ENCODE peak calls at places on chromosomes 5 and 9, in five cellular contexts. F, X, Q, O and Z are unnamed samples.

GRCh38 chr5:114311943-114312342 is 49.9 kb upstream of the KCNN2 start:
- DNase-seq in F (peak), X (no peak), Q (peak), O (peak), Z (no peak)

GRCh38 chr9:71725590-71726338 is 42.5 kb downstream of the CEMIP2 start:
- DNase-seq in F (no peak), X (peak), Q (no peak), O (no peak), Z (no peak)

GRCh38 chr5:108727154-108727638 is 20.5 kb upstream of the FER start:
- DNase-seq in F (no peak), X (peak), Q (no peak), O (no peak), Z (no peak)

GRCh38 chr5:88829053-88829452 is 53.9 kb downstream of the MEF2C start:
- DNase-seq in F (no peak), X (no peak), Q (peak), O (no peak), Z (no peak)

GRCh38 chr9:106960238-106960637 is 97.3 kb downstream of the ZNF462 start:
- DNase-seq in F (no peak), X (no peak), Q (no peak), O (no peak), Z (no peak)

GRCh38 chr5:140143521-140144258 is 18.0 kb downstream of the IGIP start:
- DNase-seq in F (no peak), X (no peak), Q (no peak), O (no peak), Z (no peak)

GRCh38 chr5:134026521-134027202 is 21.9 kb upstream of the VDAC1 start:
- DNase-seq in F (peak), X (peak), Q (peak), O (peak), Z (no peak)

GRCh38 chr5:68368686-68369359 is 153.3 kb downstream of the PIK3R1 start:
- DNase-seq in F (no peak), X (peak), Q (no peak), O (no peak), Z (no peak)

GRCh38 chr5:58366461-58366860 is 93.4 kb downstream of the PLK2 start:
- DNase-seq in F (no peak), X (peak), Q (no peak), O (no peak), Z (no peak)

GRCh38 chr9:72386186-72386585 is 21.2 kb upstream of the ZFAND5 start:
- DNase-seq in F (no peak), X (no peak), Q (no peak), O (no peak), Z (no peak)

GRCh38 chr9:126752881-126753670 is 51.8 kb upstream of the ZBTB43 start:
- DNase-seq in F (no peak), X (no peak), Q (no peak), O (no peak), Z (no peak)

GRCh38 chr5:43179836-43180235 is 12.2 kb upstream of the NIM1K start:
- DNase-seq in F (no peak), X (no peak), Q (no peak), O (no peak), Z (no peak)

GRCh38 chr9:9746826-9747225 is 866.0 kb downstream of the PTPRD start:
- DNase-seq in F (no peak), X (no peak), Q (no peak), O (no peak), Z (no peak)

GRCh38 chr5:134547579-134547978 is 22.1 kb downstream of the JADE2 start:
- DNase-seq in F (no peak), X (peak), Q (no peak), O (no peak), Z (peak)

GRCh38 chr9:113463418-113464285 is at the start of gene RGS3:
- DNase-seq in F (peak), X (no peak), Q (peak), O (peak), Z (peak)

GRCh38 chr5:42951169-42951846 is 88.8 kb downstream of the ANXA2R start:
- DNase-seq in F (no peak), X (peak), Q (no peak), O (no peak), Z (peak)

GRCh38 chr5:57834829-57835554 is 352.4 kb upstream of the ACTBL2 start:
- DNase-seq in F (peak), X (peak), Q (peak), O (no peak), Z (no peak)

GRCh38 chr5:54217826-54218503 is 92.4 kb downstream of the ARL15 start:
- DNase-seq in F (no peak), X (peak), Q (peak), O (no peak), Z (no peak)

GRCh38 chr5:158876263-158876942 is 223.3 kb downstream of the EBF1 start:
- DNase-seq in F (no peak), X (no peak), Q (no peak), O (no peak), Z (no peak)

GRCh38 chr5:158874343-158874742 is 225.4 kb downstream of the EBF1 start:
- DNase-seq in F (no peak), X (no peak), Q (no peak), O (no peak), Z (no peak)

GRCh38 chr5:158874814-158875213 is 224.9 kb downstream of the EBF1 start:
- DNase-seq in F (no peak), X (no peak), Q (no peak), O (no peak), Z (no peak)

GRCh38 chr5:158877124-158877581 is 222.6 kb downstream of the EBF1 start:
- DNase-seq in F (no peak), X (no peak), Q (no peak), O (no peak), Z (no peak)

GRCh38 chr5:158875272-158875679 is 224.4 kb downstream of the EBF1 start:
- DNase-seq in F (no peak), X (peak), Q (no peak), O (no peak), Z (no peak)
- H3K9ac ChIP-seq in F (no peak), X (no peak), Q (no peak), O (no peak), Z (no peak)

GRCh38 chr5:177490992-177491391 is 6.4 kb downstream of the PDLIM7 start:
- DNase-seq in F (no peak), X (no peak), Q (no peak), O (no peak), Z (peak)

GRCh38 chr5:177491983-177492746 is 5.2 kb downstream of the PDLIM7 start:
- DNase-seq in F (no peak), X (no peak), Q (no peak), O (no peak), Z (peak)

GRCh38 chr5:177491429-177491945 is 5.9 kb downstream of the PDLIM7 start:
- DNase-seq in F (peak), X (no peak), Q (peak), O (no peak), Z (peak)

GRCh38 chr5:177489119-177489716 is 8.2 kb downstream of the PDLIM7 start:
- DNase-seq in F (peak), X (no peak), Q (no peak), O (no peak), Z (peak)

DNA sequence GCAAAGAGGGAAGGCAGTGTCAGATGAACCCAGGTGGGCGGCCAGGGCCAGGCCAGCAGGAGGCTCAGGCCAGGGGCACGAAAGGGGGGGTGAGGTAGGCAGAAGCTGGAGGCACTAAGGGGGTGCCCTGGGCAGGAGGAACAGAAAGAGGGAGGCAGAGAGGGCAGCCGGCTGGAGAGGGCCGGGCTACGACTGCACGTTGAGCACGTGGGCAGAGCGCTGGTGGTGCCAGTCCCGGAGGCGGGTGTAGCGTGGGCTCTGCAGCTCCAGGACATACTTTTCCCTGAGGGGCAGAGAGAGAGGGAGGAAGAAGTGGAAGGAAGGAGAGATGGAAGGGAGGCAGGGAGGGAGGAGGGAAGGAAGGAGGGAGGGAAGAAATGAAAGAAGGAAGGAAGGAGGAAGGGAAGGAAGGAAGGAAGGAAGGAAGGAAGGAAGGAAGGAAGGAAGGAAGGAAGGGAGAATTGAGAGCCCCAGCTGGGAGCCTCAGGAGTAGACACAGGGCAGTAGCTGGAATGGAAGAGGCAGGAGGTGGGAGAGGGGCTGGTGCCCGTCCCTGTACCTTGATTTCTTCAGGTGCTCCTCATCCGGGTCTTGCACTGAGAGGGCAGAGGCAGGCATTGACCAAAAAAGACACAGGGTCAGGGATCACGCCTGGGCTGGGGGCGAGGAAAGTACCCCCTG is 7.0 kb downstream of the PDLIM7 start:
- DNase-seq in F (no peak), X (no peak), Q (no peak), O (no peak), Z (peak)
- H3K9ac ChIP-seq in F (no peak), X (no peak), Q (no peak), O (no peak), Z (no peak)

GRCh38 chr9:69975681-69976080 is 68.0 kb upstream of the MAMDC2 start:
- DNase-seq in F (no peak), X (no peak), Q (no peak), O (no peak), Z (no peak)
- H3K9ac ChIP-seq in F (no peak), X (no peak), Q (no peak), O (no peak), Z (no peak)

GRCh38 chr9:131732636-131733340 is 7.1 kb downstream of the RAPGEF1 start:
- DNase-seq in F (no peak), X (no peak), Q (no peak), O (no peak), Z (peak)

GRCh38 chr9:131734165-131734610 is 5.7 kb downstream of the RAPGEF1 start:
- DNase-seq in F (no peak), X (no peak), Q (no peak), O (no peak), Z (peak)

GRCh38 chr9:131734781-131735180 is 5.1 kb downstream of the RAPGEF1 start:
- DNase-seq in F (no peak), X (no peak), Q (no peak), O (no peak), Z (peak)

GRCh38 chr9:131732061-131732526 is 7.8 kb downstream of the RAPGEF1 start:
- DNase-seq in F (no peak), X (peak), Q (no peak), O (no peak), Z (peak)

GRCh38 chr9:131733601-131734061 is 6.2 kb downstream of the RAPGEF1 start:
- DNase-seq in F (peak), X (peak), Q (peak), O (no peak), Z (peak)
- H3K9ac ChIP-seq in F (no peak), X (no peak), Q (no peak), O (no peak), Z (no peak)

GRCh38 chr5:179802950-179803562 is 3.6 kb downstream of the MGAT4B start:
- DNase-seq in F (no peak), X (no peak), Q (no peak), O (no peak), Z (peak)

GRCh38 chr5:179803651-179804598 is 2.7 kb downstream of the MGAT4B start:
- DNase-seq in F (no peak), X (no peak), Q (no peak), O (no peak), Z (peak)

GRCh38 chr5:179805070-179805528 is 1.6 kb downstream of the MGAT4B start:
- DNase-seq in F (no peak), X (no peak), Q (no peak), O (no peak), Z (peak)

GRCh38 chr5:179805529-179806249 is 977 bp downstream of the MGAT4B start:
- DNase-seq in F (peak), X (peak), Q (no peak), O (no peak), Z (peak)

DNA sequence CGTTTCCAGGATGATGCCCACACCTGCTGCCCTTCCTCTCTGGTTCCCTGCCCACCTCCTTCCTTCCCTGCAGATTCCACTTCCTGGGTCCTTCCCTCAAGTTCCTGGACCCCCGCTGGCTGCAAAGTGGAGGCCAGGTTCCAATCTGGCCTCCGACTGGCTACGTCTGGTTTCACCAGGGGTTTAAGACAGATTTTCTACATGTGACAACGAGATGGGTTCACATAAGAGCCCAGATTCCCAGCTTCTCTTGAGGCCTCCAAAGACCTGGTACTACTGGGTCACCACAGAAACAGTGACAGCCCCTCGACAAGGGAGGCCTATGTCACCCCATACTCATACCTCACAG is 2.1 kb downstream of the MGAT4B start:
- DNase-seq in F (no peak), X (no peak), Q (no peak), O (no peak), Z (no peak)
- H3K9ac ChIP-seq in F (no peak), X (peak), Q (no peak), O (no peak), Z (no peak)

DNA sequence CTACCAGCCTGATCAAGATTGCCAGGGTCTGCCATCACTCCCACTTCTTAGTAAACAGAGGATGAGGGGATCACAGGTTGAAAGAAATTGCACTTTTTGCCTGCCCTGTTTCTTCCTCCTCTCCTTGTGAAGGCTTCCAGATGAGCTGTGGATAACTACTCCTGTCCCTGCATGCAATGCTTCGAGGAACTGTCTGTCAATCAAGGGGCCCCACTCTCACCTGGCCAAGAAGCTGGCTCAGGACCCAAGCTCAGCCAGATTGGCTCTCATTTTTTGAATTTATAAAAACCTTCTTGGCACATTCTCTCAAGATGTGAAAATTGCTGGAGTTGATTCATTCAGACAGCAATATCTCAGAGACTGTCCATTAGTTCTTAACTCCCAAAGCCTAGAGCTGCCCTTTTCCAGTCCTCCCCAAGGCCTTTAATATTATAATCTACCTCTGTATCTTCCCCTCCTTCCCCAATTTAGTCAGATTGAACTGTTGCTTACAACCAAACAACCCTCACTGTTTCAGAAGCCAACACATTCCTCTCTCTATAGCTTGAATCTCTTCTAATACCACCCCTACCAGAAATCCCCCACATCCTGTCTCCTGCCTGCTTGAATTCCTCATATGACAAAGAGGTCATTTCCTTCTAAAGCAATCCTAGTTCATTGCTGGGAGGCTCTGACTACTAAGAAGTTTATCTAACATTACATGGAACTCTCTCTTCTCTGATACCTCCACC is 11.3 kb downstream of the SPARC start:
- DNase-seq in F (no peak), X (peak), Q (peak), O (no peak), Z (no peak)
- H3K9ac ChIP-seq in F (no peak), X (no peak), Q (peak), O (no peak), Z (no peak)

DNA sequence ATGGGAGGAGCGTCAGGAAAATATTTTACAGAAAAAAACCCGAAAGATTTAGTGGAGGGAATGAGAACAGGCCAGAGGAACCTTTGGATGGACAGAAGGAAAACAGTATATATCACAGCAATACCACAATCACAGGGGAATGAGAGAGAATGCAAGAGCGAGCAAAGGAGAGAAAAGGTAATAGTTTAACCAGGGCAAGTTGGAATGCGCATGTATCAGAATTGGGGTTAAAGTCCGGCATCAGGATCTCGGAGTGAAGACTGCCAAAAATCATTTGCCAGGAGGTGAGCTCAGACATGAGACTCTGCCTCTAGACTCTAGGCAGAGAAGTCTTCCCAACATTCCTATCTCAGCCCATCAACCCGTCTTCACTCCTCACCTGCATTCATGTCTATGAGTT is 36.8 kb downstream of the PCDHGC5 start:
- DNase-seq in F (no peak), X (no peak), Q (no peak), O (no peak), Z (no peak)
- H3K9ac ChIP-seq in F (no peak), X (no peak), Q (no peak), O (no peak), Z (no peak)

GRCh38 chr9:109319072-109319630 is 1.7 kb downstream of the EPB41L4B start:
- DNase-seq in F (no peak), X (no peak), Q (peak), O (no peak), Z (no peak)
- H3K9ac ChIP-seq in F (peak), X (no peak), Q (peak), O (no peak), Z (no peak)

GRCh38 chr5:149018909-149019443 is 43.9 kb downstream of the SH3TC2 start:
- DNase-seq in F (no peak), X (peak), Q (peak), O (no peak), Z (no peak)
- H3K9ac ChIP-seq in F (no peak), X (no peak), Q (no peak), O (no peak), Z (no peak)

GRCh38 chr5:107414802-107415201 is 255.9 kb downstream of the EFNA5 start:
- DNase-seq in F (no peak), X (no peak), Q (no peak), O (no peak), Z (no peak)
- H3K9ac ChIP-seq in F (no peak), X (no peak), Q (no peak), O (no peak), Z (no peak)